ENCODE peak calls at places on chromosomes 16 and 17, in five cellular contexts. I, R, V, O and L are unnamed samples. For H3K36me3, the result is how much of the 10 kb centered on the place peaks cover.

GRCh38 chr16:87843678-87844373 is 25.5 kb downstream of the SLC7A5 start:
- DNase-seq in V (no peak), R (no peak), I (no peak), O (no peak), L (no peak)

GRCh38 chr17:81681672-81682071 is 1.9 kb downstream of the ARL16 start:
- DNase-seq in O (no peak), V (no peak), I (no peak), R (no peak), L (peak)

GRCh38 chr16:31876955-31877828 is 3.6 kb downstream of the ZNF267 start:
- DNase-seq in O (no peak), R (peak), V (no peak), I (no peak), L (peak)

GRCh38 chr16:79163666-79164377 is 436.7 kb downstream of the MAF start:
- DNase-seq in I (no peak), V (no peak), O (no peak), R (no peak), L (no peak)

GRCh38 chr17:50218071-50218759 is 16.8 kb upstream of the COL1A1 start:
- DNase-seq in I (no peak), V (no peak), O (no peak), R (peak), L (no peak)

GRCh38 chr17:14389656-14390055 is 88.8 kb downstream of the HS3ST3B1 start:
- DNase-seq in R (no peak), I (no peak), V (no peak), O (no peak), L (no peak)

GRCh38 chr17:64183815-64184397 is 54.0 kb upstream of the ERN1 start:
- DNase-seq in O (no peak), R (no peak), V (peak), I (no peak), L (no peak)

GRCh38 chr17:67995568-67996191 is 589 bp downstream of the C17orf58 start:
- DNase-seq in V (no peak), R (peak), I (peak), O (no peak), L (no peak)

GRCh38 chr17:10844667-10845387 is 6.9 kb upstream of the PIRT start:
- DNase-seq in I (peak), V (peak), O (peak), R (peak), L (no peak)

DNA sequence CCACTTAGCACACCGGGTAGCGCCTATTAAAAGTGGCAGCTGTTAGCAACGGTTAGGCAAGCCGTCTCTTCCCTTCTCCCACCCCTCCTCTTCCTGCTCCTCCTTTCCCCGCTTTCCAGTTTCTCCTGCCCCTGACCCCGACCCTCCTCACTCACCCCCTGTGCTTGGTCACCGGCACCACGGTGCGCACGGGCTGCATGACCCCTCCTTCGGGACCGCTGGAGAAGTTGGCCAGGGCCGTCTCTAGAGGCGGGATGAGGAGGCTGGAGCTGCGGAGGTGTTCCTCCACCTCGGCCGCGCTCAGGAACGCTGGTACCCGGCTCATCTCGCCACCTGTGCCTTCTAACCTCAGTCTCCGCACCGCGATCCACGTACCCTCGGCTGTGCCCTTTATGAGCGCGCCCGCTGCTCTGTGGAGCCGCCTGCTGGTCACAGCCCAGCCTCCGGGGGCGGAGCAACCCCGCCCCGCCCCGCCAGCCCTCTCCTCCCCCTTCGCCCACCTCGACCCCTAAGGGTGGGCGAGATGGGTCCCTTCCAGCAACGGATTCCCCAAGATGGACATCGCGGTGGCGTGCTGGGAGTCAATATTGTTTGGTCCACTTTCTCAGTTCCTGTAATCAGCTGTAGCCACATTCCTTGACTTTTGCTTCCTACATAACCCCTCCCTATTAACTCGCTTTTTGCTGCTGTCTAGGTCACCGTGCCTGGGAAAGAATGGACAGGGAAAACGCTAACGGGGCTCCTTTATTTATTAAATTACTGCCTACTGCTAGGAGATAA is at the start of gene CRYM:
- DNase-seq in O (no peak), I (peak), V (no peak), R (peak), L (no peak)
- TF ChIP-seq CTCF in O (peak), I (peak), V (peak), R (peak), L (peak)

DNA sequence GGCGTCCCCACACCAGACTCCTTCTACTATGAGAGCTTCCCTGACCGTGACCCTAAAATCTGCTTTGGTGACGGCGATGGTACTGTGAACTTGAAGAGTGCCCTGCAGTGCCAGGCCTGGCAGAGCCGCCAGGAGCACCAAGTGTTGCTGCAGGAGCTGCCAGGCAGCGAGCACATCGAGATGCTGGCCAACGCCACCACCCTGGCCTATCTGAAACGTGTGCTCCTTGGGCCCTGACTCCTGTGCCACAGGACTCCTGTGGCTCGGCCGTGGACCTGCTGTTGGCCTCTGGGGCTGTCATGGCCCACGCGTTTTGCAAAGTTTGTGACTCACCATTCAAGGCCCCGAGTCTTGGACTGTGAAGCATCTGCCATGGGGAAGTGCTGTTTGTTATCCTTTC is 4.9 kb upstream of the SLC7A6 start:
- DNase-seq in V (no peak), I (no peak), O (no peak), R (no peak), L (no peak)
- H3K36me3 ChIP-seq in V (under half), I (under half), O (under half), R (under half), L (under half)

GRCh38 chr16:5867250-5867649 is 769.7 kb upstream of the EEF2KMT start:
- DNase-seq in V (no peak), O (no peak), I (no peak), R (no peak), L (no peak)

GRCh38 chr16:5870886-5871715 is 773.5 kb upstream of the EEF2KMT start:
- DNase-seq in R (no peak), O (no peak), V (no peak), I (no peak), L (no peak)

GRCh38 chr16:5862103-5863003 is 764.8 kb upstream of the EEF2KMT start:
- DNase-seq in O (no peak), R (no peak), I (no peak), V (no peak), L (no peak)

GRCh38 chr16:5863207-5863606 is 765.6 kb upstream of the EEF2KMT start:
- DNase-seq in V (no peak), I (no peak), R (no peak), O (no peak), L (no peak)

GRCh38 chr16:5865231-5865630 is 767.6 kb upstream of the EEF2KMT start:
- DNase-seq in R (no peak), O (no peak), V (no peak), I (no peak), L (peak)
- TF ChIP-seq CTCF in R (no peak), O (no peak), V (no peak), I (no peak), L (no peak)

DNA sequence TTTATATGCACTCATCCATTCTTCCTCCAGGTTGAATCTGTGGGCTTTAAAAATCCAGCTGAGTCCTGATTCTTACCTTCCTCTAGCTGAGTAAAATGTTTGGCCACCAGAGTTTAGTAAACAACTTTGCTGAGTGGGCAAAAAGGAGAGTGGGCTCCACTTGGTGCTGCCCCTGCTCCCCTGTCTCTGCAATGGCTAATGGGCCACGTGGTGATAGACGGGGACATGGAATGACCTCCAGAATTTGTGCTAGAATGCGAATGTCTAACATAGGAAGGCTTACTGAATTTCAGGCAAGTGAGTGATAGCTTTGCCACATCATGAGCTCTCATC is 137.3 kb upstream of the CES5A start:
- DNase-seq in R (no peak), O (no peak), V (no peak), I (no peak), L (no peak)
- H3K36me3 ChIP-seq in R (under half), O (under half), V (under half), I (under half), L (under half)

GRCh38 chr16:1535391-1536291 is 2.2 kb downstream of the TMEM204 start:
- DNase-seq in V (no peak), R (no peak), O (no peak), I (peak), L (no peak)
- TF ChIP-seq CTCF in V (no peak), R (no peak), O (no peak), I (no peak), L (no peak)

DNA sequence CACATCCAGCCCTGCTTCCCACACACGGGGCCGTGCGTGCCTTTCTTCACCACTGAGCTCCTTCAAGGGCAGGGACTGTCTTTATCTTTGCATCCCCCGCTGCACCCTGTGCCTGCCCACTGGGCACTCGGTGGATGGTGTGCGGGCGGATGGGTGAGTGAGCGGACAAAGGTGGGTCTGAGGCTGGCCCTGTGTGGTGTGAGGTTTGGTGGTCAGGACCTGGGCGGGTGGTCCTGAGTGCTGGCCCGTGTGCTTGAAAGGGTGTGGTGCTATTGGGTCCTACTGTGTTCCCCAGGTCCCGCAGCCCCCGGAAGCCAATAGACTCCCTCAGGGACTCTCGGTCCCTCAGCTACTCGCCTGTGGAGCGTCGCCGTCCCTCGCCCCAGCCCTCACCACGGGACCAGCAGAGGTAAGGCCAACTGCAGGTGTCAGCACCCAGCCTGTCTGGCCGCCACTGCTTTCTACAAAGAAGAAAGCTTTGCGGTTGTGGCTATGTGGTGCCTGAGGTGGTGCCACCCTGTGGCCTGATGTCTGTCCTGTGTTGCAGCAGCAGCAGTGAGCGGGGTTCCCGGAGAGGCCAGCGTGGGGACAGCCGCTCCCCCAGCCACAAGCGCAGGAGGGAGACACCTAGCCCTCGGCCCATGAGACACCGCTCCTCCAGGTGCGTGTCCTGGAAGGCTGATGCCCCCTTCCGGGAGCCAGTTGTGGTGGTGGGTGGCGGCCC is 6.9 kb downstream of the ELOB start:
- DNase-seq in R (no peak), V (no peak), O (no peak), I (no peak), L (no peak)
- H3K36me3 ChIP-seq in R (half or more), V (half or more), O (half or more), I (under half), L (under half)

GRCh38 chr17:6422654-6423241 is 12.2 kb downstream of the AIPL1 start:
- DNase-seq in R (no peak), I (no peak), V (no peak), O (no peak), L (no peak)
- TF ChIP-seq CTCF in R (no peak), I (no peak), V (no peak), O (no peak), L (no peak)